ENCODE peak calls at places on chromosomes 6 and 20, in four cellular contexts. C is renal cortical epithelial cell, J is HCT116, V is NCI-H1092 treated with DMSO at 0.1 percent for 48 hours. Z is an unnamed sample.

GRCh38 chr6:117206951-117207687 is 58.2 kb upstream of the VGLL2 start:
- DNase-seq in C (peak), J (no peak), V (no peak), Z (no peak)

GRCh38 chr20:38307371-38308046 is 3.6 kb downstream of the BPI start:
- DNase-seq in C (no peak), J (no peak), V (no peak), Z (no peak)

GRCh38 chr20:3728876-3729275 is 3.6 kb upstream of the HSPA12B start:
- DNase-seq in C (no peak), J (no peak), V (no peak), Z (no peak)

GRCh38 chr20:51345601-51346101 is 196.9 kb downstream of the NFATC2 start:
- DNase-seq in C (no peak), J (no peak), V (no peak), Z (no peak)

GRCh38 chr20:31859266-31859997 is 10.9 kb downstream of the DUSP15 start:
- DNase-seq in C (no peak), J (no peak), V (no peak), Z (no peak)

GRCh38 chr6:45830441-45831139 is 185.1 kb downstream of the CLIC5 start:
- DNase-seq in C (peak), J (no peak), V (no peak), Z (peak)

GRCh38 chr6:35368038-35368887 is 25.9 kb downstream of the PPARD start:
- DNase-seq in C (peak), J (peak), V (no peak), Z (peak)

GRCh38 chr20:49979030-49979832 is 3.5 kb upstream of the SNAI1 start:
- DNase-seq in C (no peak), J (peak), V (peak), Z (peak)

GRCh38 chr6:18340781-18341551 is 46.2 kb upstream of the RNF144B start:
- DNase-seq in C (no peak), J (no peak), V (no peak), Z (no peak)

GRCh38 chr6:119683022-119683421 is 333.5 kb upstream of the MAN1A1 start:
- DNase-seq in C (no peak), J (no peak), V (no peak), Z (no peak)

GRCh38 chr6:81995548-81996289 is 243.2 kb upstream of the TENT5A start:
- DNase-seq in C (peak), J (no peak), V (peak), Z (no peak)

GRCh38 chr6:16318538-16318937 is 80.2 kb downstream of the GMPR start:
- DNase-seq in C (peak), J (no peak), V (no peak), Z (no peak)

GRCh38 chr6:16639689-16640480 is 121.4 kb downstream of the ATXN1 start:
- DNase-seq in C (peak), J (no peak), V (no peak), Z (no peak)